ENCODE peak calls at places on chromosomes 2 and 18, in eight cellular contexts. D is pancreas, Y is AG10803, X is endodermal cell, G is heart left ventricle, E is body of pancreas, H is transverse colon, O is GM12865. N is an unnamed sample.

GRCh38 chr18:46051731-46052461 is 20.2 kb downstream of the PSTPIP2 start:
- DNase-seq in Y (peak; percentile 78), G (no peak), E (peak; percentile 48), O (no peak), H (no peak), X (no peak), D (no peak), N (peak; percentile 57)

GRCh38 chr2:68719912-68720311 is 14.7 kb upstream of the ARHGAP25 start:
- DNase-seq in G (no peak), O (no peak), Y (no peak), D (no peak), E (no peak), X (no peak), H (no peak), N (no peak)

GRCh38 chr18:49161627-49162026 is 210.9 kb upstream of the SMAD7 start:
- DNase-seq in H (no peak), E (no peak), O (peak; percentile 91), X (no peak), D (no peak), G (no peak), Y (peak; percentile 45), N (peak; percentile 33)

GRCh38 chr2:65686928-65687521 is 254.6 kb upstream of the SPRED2 start:
- DNase-seq in D (no peak), H (no peak), O (no peak), X (no peak), G (no peak), E (no peak), Y (no peak), N (no peak)

GRCh38 chr2:8115966-8116365 is 565.9 kb upstream of the ID2 start:
- DNase-seq in G (no peak), D (no peak), H (no peak), Y (peak; percentile 59), O (no peak), X (no peak), E (no peak), N (peak; percentile 45)

GRCh38 chr2:200302940-200303727 is 3.4 kb upstream of the SPATS2L start:
- DNase-seq in E (no peak), G (no peak), H (no peak), Y (no peak), D (no peak), O (peak; percentile 43), X (no peak), N (peak; percentile 72)

GRCh38 chr2:26522325-26523120 is 44.6 kb upstream of the OTOF start:
- DNase-seq in D (no peak), O (no peak), H (no peak), E (peak; percentile 1), G (no peak), Y (no peak), X (no peak), N (peak; percentile 3)

GRCh38 chr18:51290864-51291263 is 93.4 kb upstream of the MEX3C start:
- DNase-seq in X (no peak), O (no peak), D (no peak), Y (no peak), H (no peak), G (no peak), E (no peak), N (no peak)

GRCh38 chr2:30287190-30287589 is 55.9 kb downstream of the LBH start:
- DNase-seq in Y (no peak), X (no peak), O (peak; percentile 25), E (no peak), G (no peak), H (no peak), D (no peak), N (no peak)

GRCh38 chr2:58665156-58665553 is 424.0 kb upstream of the FANCL start:
- DNase-seq in G (no peak), H (no peak), D (no peak), O (no peak), X (no peak), Y (no peak), E (no peak), N (no peak)

GRCh38 chr2:30366199-30366691 is 80.8 kb upstream of the LCLAT1 start:
- DNase-seq in H (no peak), E (no peak), O (peak; percentile 19), D (no peak), Y (peak; percentile 63), G (no peak), X (no peak), N (peak; percentile 51)

GRCh38 chr2:33058716-33059451 is 112.1 kb downstream of the LTBP1 start:
- DNase-seq in G (no peak), E (no peak), D (no peak), H (no peak), O (no peak), X (no peak), Y (no peak), N (no peak)

GRCh38 chr2:58138631-58139030 is 92.0 kb downstream of the VRK2 start:
- DNase-seq in D (no peak), X (no peak), H (no peak), O (no peak), E (no peak), Y (no peak), G (no peak), N (no peak)

GRCh38 chr2:234964631-234965461 is 13.0 kb downstream of the SH3BP4 start:
- DNase-seq in G (no peak), H (no peak), E (peak; percentile 8), D (no peak), O (no peak), X (peak; percentile 35), Y (peak; percentile 55), N (peak; percentile 54)

GRCh38 chr18:79583984-79584401 is 95.6 kb upstream of the CTDP1 start:
- DNase-seq in E (peak; percentile 8), Y (no peak), G (peak; percentile 3), H (peak; percentile 6), X (peak; percentile 38), O (no peak), D (no peak), N (no peak)

GRCh38 chr18:80037869-80038630 is 3.8 kb downstream of the RBFA start:
- DNase-seq in O (no peak), G (no peak), Y (no peak), X (no peak), H (no peak), E (no peak), D (no peak), N (no peak)

GRCh38 chr2:21098294-21098693 is 25.5 kb upstream of the TDRD15 start:
- DNase-seq in O (no peak), X (no peak), G (no peak), D (no peak), E (no peak), H (no peak), Y (no peak), N (no peak)

GRCh38 chr18:44912740-44913478 is 232.2 kb downstream of the SETBP1 start:
- DNase-seq in Y (no peak), G (no peak), D (no peak), O (no peak), H (no peak), E (no peak), X (no peak), N (no peak)

GRCh38 chr2:73907840-73908452 is 15.1 kb downstream of the ACTG2 start:
- DNase-seq in Y (peak; percentile 5), G (no peak), E (no peak), H (peak; percentile 38), X (peak; percentile 79), D (no peak), O (peak; percentile 67), N (peak; percentile 45)

GRCh38 chr2:38948995-38949394 is 59.3 kb downstream of the ARHGEF33 start:
- DNase-seq in D (no peak), Y (no peak), X (no peak), O (no peak), G (no peak), H (no peak), E (no peak), N (no peak)

GRCh38 chr2:215919624-215920243 is 93.6 kb downstream of the MREG start:
- DNase-seq in X (no peak), O (no peak), G (no peak), Y (no peak), E (no peak), D (no peak), H (no peak), N (no peak)

GRCh38 chr2:96267159-96267971 is 1.3 kb downstream of the CIAO1 start:
- DNase-seq in G (no peak), D (no peak), Y (peak; percentile 35), O (peak; percentile 69), H (peak; percentile 49), X (peak; percentile 86), E (no peak), N (peak; percentile 72)

GRCh38 chr2:217995741-217996141 is 7.1 kb downstream of the TNS1 start:
- DNase-seq in H (no peak), D (peak; percentile 69), E (peak; percentile 80), G (no peak), X (peak; percentile 67), O (no peak), Y (peak; percentile 58), N (peak; percentile 78)
- H3K4me3 ChIP-seq in H (no peak overlapping the region), D (peak overlapping the region; percentile 32), E (no peak overlapping the region), G (no peak overlapping the region), X (no peak overlapping the region), O (no peak overlapping the region), Y (peak overlapping the region; percentile 39), N (no peak overlapping the region)

DNA sequence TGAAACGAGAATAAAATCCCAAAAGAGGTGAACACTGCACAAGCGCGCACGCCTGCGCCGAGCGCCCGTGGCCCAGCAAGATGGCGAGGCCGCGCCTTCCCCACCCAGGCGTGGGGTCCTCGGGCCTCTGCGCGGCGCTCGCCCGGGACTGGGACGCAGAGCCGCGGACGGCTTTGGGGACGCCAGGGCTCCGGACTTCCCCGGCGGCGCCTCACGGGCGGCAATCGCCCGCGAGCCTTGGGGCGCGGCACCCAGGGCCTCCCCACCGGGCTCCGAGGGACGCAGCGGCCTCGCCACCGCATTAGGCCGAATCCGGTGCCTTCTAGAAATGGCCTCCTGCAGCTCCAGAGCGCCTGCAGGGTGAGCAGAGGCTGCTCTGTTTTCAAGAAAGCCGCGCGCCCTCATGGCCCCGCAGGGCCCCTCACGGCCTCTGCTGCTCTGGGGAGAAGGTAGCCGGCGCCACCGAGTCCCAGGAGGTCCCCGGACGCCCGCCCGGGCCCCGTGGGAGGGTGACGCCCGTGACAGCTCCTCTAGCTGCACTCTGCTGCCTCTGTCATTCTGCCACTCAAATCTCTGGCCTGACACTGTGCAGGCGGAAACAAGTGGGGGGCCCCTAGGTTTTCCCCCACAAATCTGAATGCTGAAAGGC is 35.9 kb upstream of the POMC start:
- DNase-seq in E (no peak), G (no peak), D (no peak), X (peak; percentile 77), H (no peak), Y (no peak), O (peak; percentile 36), N (no peak)
- TF ChIP-seq CTCF in E (no peak), G (no peak), D (no peak), X (no peak), H (no peak), Y (no peak), O (no peak), N (no peak)

GRCh38 chr18:56825312-56825711 is 174.2 kb downstream of the WDR7 start:
- DNase-seq in H (no peak), O (no peak), E (no peak), D (no peak), Y (no peak), X (no peak), G (no peak), N (no peak)
- H3K4me3 ChIP-seq in H (no peak overlapping the region), O (no peak overlapping the region), E (no peak overlapping the region), D (no peak overlapping the region), Y (no peak overlapping the region), X (no peak overlapping the region), G (no peak overlapping the region), N (no peak overlapping the region)

DNA sequence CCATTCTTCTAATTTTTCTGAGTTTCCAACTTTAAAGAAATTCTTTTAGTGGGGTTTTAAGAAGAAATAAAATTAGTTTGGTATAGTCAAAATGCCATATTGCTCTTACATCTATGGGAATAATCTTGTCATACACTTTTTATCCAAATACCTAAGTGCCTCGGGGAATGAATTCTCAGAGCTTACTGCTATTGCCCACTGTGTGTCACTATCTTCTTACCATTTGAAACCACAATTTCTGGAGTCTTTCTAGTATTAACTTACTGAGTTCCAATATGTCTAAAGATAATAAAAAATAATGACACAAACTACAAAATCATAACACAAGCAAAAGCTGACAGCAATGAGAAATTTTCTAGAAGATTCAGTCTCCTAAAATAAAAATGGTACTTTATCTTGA is 23.7 kb upstream of the DNAH6 start:
- DNase-seq in X (no peak), G (no peak), D (no peak), O (no peak), E (no peak), Y (peak; percentile 40), H (no peak), N (peak; percentile 20)
- TF ChIP-seq CTCF in X (peak; percentile 51), G (no peak), D (no peak), O (no peak), E (no peak), Y (peak; percentile 51), H (no peak), N (peak; percentile 21)

N was measured in fibroblast of mammary gland.